ENCODE peak calls at places on chromosomes 16 and 17, in ten cellular contexts. J is lower lobe of right lung, D is body of pancreas, R is OCI-LY7, C is tibial nerve, Z is fibroblast of pulmonary artery, I is adrenal gland, T is Calu3, X is AG09319, S is ovary. U is an unnamed sample.

GRCh38 chr16:66923866-66924265 is 1.5 kb downstream of the RRAD start:
- DNase-seq in J (peak), D (no peak), R (no peak), C (no peak), Z (no peak), I (no peak), T (no peak), X (no peak), S (no peak), U (no peak)

GRCh38 chr17:21283482-21284318 is 811 bp upstream of the MAP2K3 start:
- DNase-seq in J (no peak), D (peak), R (no peak), C (peak), Z (no peak), I (peak), T (no peak), X (no peak), S (peak), U (peak)

GRCh38 chr16:138049-138417 is 440 bp downstream of the NPRL3 start:
- DNase-seq in J (no peak), D (peak), R (peak), C (no peak), Z (no peak), I (no peak), T (no peak), X (no peak), S (peak), U (no peak)

GRCh38 chr17:77287432-77288068 is 146.8 kb downstream of the SEC14L1 start:
- DNase-seq in J (peak), D (peak), R (no peak), C (no peak), Z (peak), I (peak), T (peak), X (no peak), S (no peak), U (no peak)

GRCh38 chr16:84943620-84944019 is 67.7 kb downstream of the ZDHHC7 start:
- DNase-seq in J (no peak), D (no peak), R (no peak), C (no peak), Z (no peak), I (no peak), T (no peak), X (no peak), S (no peak), U (no peak)

GRCh38 chr16:78829280-78829679 is 729.8 kb downstream of the WWOX start:
- DNase-seq in J (no peak), D (no peak), R (no peak), C (no peak), Z (no peak), I (no peak), T (no peak), X (no peak), S (no peak), U (no peak)

GRCh38 chr17:62712011-62712615 is 84.6 kb downstream of the MRC2 start:
- DNase-seq in J (no peak), D (no peak), R (no peak), C (no peak), Z (no peak), I (peak), T (no peak), X (no peak), S (no peak), U (no peak)

GRCh38 chr17:41057547-41057946 is 2.4 kb downstream of the KRTAP2-3 start:
- DNase-seq in J (no peak), D (no peak), R (no peak), C (no peak), Z (no peak), I (no peak), T (no peak), X (no peak), S (no peak), U (no peak)

GRCh38 chr16:80084614-80085013 is 456.2 kb upstream of the DYNLRB2 start:
- DNase-seq in J (no peak), D (peak), R (no peak), C (peak), Z (peak), I (peak), T (peak), X (no peak), S (peak), U (no peak)

GRCh38 chr17:50329716-50330115 is 16.2 kb upstream of the XYLT2 start:
- DNase-seq in J (no peak), D (no peak), R (no peak), C (no peak), Z (no peak), I (no peak), T (no peak), X (no peak), S (no peak), U (no peak)

GRCh38 chr17:71500761-71501555 is 619.9 kb upstream of the SOX9 start:
- DNase-seq in J (no peak), D (no peak), R (no peak), C (no peak), Z (peak), I (no peak), T (no peak), X (no peak), S (no peak), U (no peak)

GRCh38 chr16:67537636-67538591 is 9.3 kb downstream of the RIPOR1 start:
- DNase-seq in J (peak), D (peak), R (peak), C (no peak), Z (peak), I (peak), T (peak), X (no peak), S (peak), U (no peak)

GRCh38 chr17:34276826-34277225 is 6.8 kb downstream of the CCL7 start:
- DNase-seq in J (no peak), D (no peak), R (no peak), C (no peak), Z (peak), I (no peak), T (no peak), X (no peak), S (no peak), U (no peak)

GRCh38 chr17:44024271-44024663 is 9.5 kb upstream of the TMEM101 start:
- DNase-seq in J (no peak), D (no peak), R (no peak), C (no peak), Z (no peak), I (no peak), T (no peak), X (no peak), S (no peak), U (no peak)

GRCh38 chr16:27311449-27311831 is 2.3 kb upstream of the IL4R start:
- DNase-seq in J (no peak), D (no peak), R (no peak), C (no peak), Z (peak), I (no peak), T (no peak), X (no peak), S (no peak), U (no peak)

GRCh38 chr17:60421273-60422161 is 772 bp upstream of the CHCT1 start:
- DNase-seq in J (peak), D (peak), R (peak), C (peak), Z (peak), I (peak), T (peak), X (no peak), S (peak), U (peak)

GRCh38 chr17:41882756-41883155 is 17.5 kb upstream of the KLHL11 start:
- DNase-seq in J (no peak), D (no peak), R (no peak), C (no peak), Z (no peak), I (no peak), T (no peak), X (no peak), S (no peak), U (no peak)

GRCh38 chr16:88623858-88624257 is 14.5 kb upstream of the IL17C start:
- DNase-seq in J (no peak), D (no peak), R (no peak), C (no peak), Z (no peak), I (no peak), T (no peak), X (no peak), S (no peak), U (no peak)

GRCh38 chr16:80628254-80628653 is 87.5 kb downstream of the DYNLRB2 start:
- DNase-seq in J (no peak), D (no peak), R (no peak), C (no peak), Z (no peak), I (no peak), T (no peak), X (no peak), S (no peak), U (no peak)

GRCh38 chr16:83211711-83212110 is 584.9 kb downstream of the CDH13 start:
- DNase-seq in J (no peak), D (no peak), R (peak), C (no peak), Z (peak), I (no peak), T (no peak), X (no peak), S (no peak), U (no peak)

GRCh38 chr16:31700200-31700529 is 172.5 kb downstream of the AHSP start:
- DNase-seq in J (no peak), D (no peak), R (no peak), C (no peak), Z (no peak), I (no peak), T (no peak), X (no peak), S (no peak), U (no peak)

GRCh38 chr17:6135216-6135615 is 65.0 kb downstream of the WSCD1 start:
- DNase-seq in J (no peak), D (no peak), R (no peak), C (no peak), Z (no peak), I (no peak), T (no peak), X (no peak), S (no peak), U (no peak)

GRCh38 chr16:2244301-2244700 is 7.1 kb downstream of the ECI1 start:
- DNase-seq in J (no peak), D (no peak), R (no peak), C (no peak), Z (no peak), I (no peak), T (no peak), X (no peak), S (no peak), U (no peak)
- TF ChIP-seq CTCF in J (no peak), D (no peak), R (no peak), C (no peak), Z (no peak), I (no peak), T (no peak), X (no peak), S (no peak), U (no peak)

DNA sequence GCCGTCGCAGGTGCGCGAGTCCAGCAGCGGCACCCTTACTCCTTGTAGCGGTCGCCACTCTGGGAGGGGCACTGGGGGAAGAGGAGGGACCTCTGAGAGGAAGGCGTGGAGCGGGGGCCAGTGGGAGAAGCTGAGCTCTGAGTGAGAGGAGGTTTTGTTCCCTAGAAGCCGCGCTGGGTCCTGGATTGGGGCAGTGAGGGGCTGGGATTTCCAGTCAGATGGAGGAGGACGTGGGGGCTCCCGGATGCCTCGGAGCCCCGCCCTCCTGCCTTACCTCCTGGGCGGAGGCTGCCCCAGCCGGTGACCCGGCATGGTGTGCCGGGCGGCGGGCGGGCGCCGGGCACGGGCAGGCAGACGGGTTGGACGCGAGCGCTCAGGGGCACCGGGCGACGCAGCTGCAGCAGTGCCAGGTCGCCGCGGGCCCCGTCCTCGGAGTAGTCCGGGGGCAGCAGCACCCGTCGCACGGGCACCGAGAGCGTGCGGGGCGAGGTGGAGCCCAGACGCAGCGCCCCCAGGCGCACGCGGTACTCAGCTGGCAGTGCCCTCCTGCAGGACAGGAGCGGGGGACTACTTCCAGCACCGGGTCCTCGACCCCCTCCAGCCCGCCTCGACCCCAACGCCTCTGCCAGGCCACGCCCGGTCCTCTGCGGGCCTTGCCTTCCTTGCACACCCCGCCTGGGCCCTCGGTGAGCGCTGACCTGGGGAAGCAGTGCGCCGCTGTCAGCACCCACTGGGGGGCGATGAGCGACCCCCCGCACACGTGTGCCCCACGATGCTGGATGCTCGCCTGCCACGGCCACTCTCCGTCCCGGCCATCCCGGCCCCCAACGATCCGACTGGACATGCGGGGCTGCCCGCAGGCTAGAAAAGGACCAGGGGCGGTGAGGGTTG is 2.0 kb downstream of the PRSS33 start:
- DNase-seq in J (peak), D (no peak), R (no peak), C (no peak), Z (no peak), I (no peak), T (peak), X (no peak), S (no peak), U (peak)
- TF ChIP-seq CTCF in J (no peak), D (no peak), R (peak), C (no peak), Z (no peak), I (no peak), T (peak), X (no peak), S (no peak), U (peak)

DNA sequence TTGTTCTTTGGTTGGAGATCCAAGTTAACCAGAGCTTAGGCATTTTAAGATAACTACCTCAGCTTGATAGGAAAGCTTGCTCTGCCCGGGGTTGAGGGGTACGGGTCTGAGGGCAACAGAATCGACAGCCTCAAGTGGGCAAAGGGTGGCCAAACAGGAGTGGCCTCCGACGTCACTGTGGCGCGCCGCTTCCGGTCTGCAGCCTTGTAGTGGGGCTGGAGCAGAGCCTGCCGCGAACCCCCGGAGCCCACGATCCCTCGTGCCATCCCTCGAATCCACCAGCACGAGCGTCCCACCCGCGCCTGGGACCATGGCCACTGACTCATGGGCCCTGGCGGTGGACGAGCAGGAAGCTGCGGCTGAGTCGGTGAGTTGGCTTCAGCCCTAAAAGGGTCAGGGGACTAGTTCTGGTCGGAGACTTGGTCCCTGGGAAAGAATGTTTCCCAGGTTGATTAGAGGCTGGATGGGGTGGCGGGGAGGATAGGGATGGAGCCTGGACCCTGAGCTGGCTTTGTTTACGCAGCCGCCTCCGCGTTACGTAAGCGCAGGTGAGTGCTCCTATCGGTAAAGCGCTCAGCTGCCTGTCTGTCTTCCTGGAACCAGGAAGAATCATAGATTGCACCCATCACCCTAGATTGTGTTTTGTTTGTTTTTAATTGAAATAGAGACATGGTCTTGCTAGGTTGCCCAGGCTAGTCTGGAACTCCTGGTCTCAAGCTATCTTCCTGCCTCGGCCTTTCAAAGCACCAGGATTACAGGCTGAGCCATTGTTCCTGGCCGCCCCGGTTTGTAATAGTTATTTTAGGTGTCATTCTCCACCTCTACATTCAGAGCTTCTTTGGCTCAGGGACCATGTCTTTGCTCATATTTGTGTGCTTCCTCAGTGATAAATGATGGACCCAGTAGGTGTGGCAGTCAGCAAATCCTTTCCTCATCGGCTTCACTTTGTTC is at the start of gene DDX19B:
- DNase-seq in J (peak), D (peak), R (peak), C (peak), Z (peak), I (peak), T (peak), X (no peak), S (peak), U (peak)
- TF ChIP-seq CTCF in J (peak), D (no peak), R (no peak), C (peak), Z (no peak), I (no peak), T (no peak), X (no peak), S (peak), U (no peak)

DNA sequence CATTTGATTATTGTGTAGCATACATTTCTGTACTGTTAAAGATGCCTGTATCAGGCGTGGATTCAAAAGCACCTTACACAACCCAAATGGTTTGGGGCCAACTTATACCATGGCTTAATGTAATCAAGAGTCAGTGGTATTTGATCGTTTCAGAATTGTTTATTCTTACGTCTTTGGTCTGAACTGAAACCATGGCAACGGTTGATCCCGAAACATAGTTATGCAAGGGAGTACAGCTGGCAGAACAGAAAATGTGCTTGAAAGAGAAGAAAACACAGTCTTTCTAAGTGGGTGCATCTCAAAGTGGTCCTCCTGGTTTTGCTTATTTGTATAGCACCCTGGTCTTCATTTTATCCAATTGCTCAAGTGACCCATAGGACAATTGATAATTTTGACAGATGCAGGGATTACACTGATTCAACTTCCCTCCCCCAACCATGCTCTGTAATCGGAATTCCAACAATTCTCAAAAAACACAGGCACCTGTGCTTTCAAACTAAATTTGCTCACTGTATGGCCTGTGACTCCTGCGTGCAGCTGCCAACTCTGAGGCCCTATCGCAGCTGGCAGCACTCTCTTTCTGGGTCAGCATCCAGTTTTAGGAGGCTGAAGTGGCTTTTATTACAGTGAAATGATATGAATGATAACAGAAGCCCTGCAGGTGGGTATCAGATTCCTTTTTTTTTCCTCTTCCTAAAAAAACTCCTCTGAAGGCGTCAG is 76.9 kb upstream of the AXIN2 start:
- DNase-seq in J (no peak), D (peak), R (no peak), C (no peak), Z (peak), I (no peak), T (no peak), X (peak), S (no peak), U (no peak)
- TF ChIP-seq CTCF in J (no peak), D (no peak), R (no peak), C (no peak), Z (no peak), I (no peak), T (no peak), X (no peak), S (no peak), U (no peak)

DNA sequence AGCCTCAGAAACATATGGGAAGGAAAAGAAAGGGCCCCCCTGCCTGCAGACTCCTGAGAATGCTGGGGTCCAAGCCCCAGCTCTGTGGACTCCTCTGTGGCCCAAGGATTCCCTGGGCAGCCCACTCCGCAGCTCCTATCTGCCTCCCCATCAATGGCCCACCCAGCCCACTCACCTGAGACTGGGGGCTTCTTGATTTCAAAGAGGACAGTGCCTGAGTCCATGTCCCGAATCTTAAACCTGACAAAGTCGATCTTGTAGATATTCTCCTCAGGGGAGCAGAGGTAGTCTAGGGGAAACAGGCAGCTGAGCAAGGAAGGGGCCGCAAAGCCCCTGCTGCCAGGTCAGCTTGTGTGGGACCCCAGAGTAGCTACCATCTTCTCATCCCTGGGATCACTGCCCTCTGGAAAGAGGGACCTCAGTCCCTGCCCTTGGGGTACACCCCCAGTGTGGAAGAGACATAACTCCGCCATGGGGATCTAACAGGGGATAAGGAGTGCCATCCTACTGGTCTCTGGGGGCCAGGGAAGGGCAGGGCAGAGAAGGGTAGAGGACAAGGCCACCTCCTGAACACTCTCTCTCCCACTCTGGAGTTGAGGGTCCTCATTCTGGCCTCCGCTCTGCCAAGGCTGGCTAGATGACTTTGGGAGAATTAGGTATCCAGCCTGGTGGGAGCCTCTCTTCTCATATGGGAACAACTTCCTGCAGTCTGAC is 3.9 kb downstream of the UNC119 start:
- DNase-seq in J (no peak), D (no peak), R (no peak), C (no peak), Z (no peak), I (no peak), T (no peak), X (no peak), S (no peak), U (no peak)
- TF ChIP-seq CTCF in J (peak), D (no peak), R (peak), C (no peak), Z (no peak), I (peak), T (no peak), X (no peak), S (no peak), U (peak)

GRCh38 chr17:17994271-17994670 is 21.6 kb downstream of the DRC3 start:
- DNase-seq in J (no peak), D (no peak), R (peak), C (no peak), Z (peak), I (no peak), T (no peak), X (no peak), S (peak), U (no peak)
- TF ChIP-seq CTCF in J (peak), D (no peak), R (peak), C (no peak), Z (peak), I (peak), T (no peak), X (peak), S (no peak), U (peak)